ENCODE peak calls at places on chromosome 16, in six cellular contexts. One of them, this sample, is unnamed.
A peak's percentile ranks its signal among the peaks of the same experiment; 100 is the strongest.

GRCh38 chr16:62516001-62516400 is 479.8 kb upstream of the CDH8 start:
- DNase-seq in DND-41: no peak
- DNase-seq in upper lobe of right lung: no peak
- DNase-seq in psoas muscle: no peak
- DNase-seq in HCT116: no peak
- DNase-seq in H1: no peak
- DNase-seq in this sample: no peak

GRCh38 chr16:35745191-35745590 is 2285.8 kb downstream of the TP53TG3F start:
- DNase-seq in HCT116: no peak
- DNase-seq in psoas muscle: no peak
- DNase-seq in DND-41: no peak
- DNase-seq in H1: no peak
- DNase-seq in upper lobe of right lung: no peak
- DNase-seq in this sample: no peak

GRCh38 chr16:83939266-83939856 is 13.7 kb upstream of the OSGIN1 start:
- DNase-seq in H1: no peak
- DNase-seq in HCT116: no peak
- DNase-seq in psoas muscle: no peak
- DNase-seq in upper lobe of right lung: no peak
- DNase-seq in DND-41: no peak
- DNase-seq in this sample: no peak

GRCh38 chr16:23452572-23453337 is at the start of gene COG7:
- DNase-seq in upper lobe of right lung: peak; percentile 95
- DNase-seq in DND-41: peak; percentile 87
- DNase-seq in psoas muscle: peak; percentile 92
- DNase-seq in HCT116: peak; percentile 78
- DNase-seq in H1: peak; percentile 44
- DNase-seq in this sample: peak; percentile 57

GRCh38 chr16:55478827-55479559 is at the start of gene MMP2:
- DNase-seq in DND-41: no peak
- DNase-seq in upper lobe of right lung: peak; percentile 74
- DNase-seq in H1: peak; percentile 51
- DNase-seq in psoas muscle: peak; percentile 80
- DNase-seq in HCT116: no peak
- DNase-seq in this sample: no peak

GRCh38 chr16:58418601-58419000 is 26.3 kb downstream of the GINS3 start:
- DNase-seq in DND-41: no peak
- DNase-seq in upper lobe of right lung: no peak
- DNase-seq in psoas muscle: peak; percentile 29
- DNase-seq in HCT116: no peak
- DNase-seq in H1: no peak
- DNase-seq in this sample: no peak

GRCh38 chr16:11497851-11498289 is 88.8 kb downstream of the LITAF start:
- DNase-seq in psoas muscle: no peak
- DNase-seq in DND-41: peak; percentile 16
- DNase-seq in H1: no peak
- DNase-seq in HCT116: peak; percentile 92
- DNase-seq in upper lobe of right lung: no peak
- DNase-seq in this sample: no peak

GRCh38 chr16:27025581-27025980 is 41.1 kb upstream of the C16orf82 start:
- DNase-seq in psoas muscle: no peak
- DNase-seq in HCT116: peak; percentile 6
- DNase-seq in DND-41: no peak
- DNase-seq in H1: no peak
- DNase-seq in upper lobe of right lung: no peak
- DNase-seq in this sample: no peak

GRCh38 chr16:15866451-15866850 is 9.6 kb upstream of the MYH11 start:
- DNase-seq in psoas muscle: no peak
- DNase-seq in DND-41: no peak
- DNase-seq in HCT116: no peak
- DNase-seq in H1: no peak
- DNase-seq in upper lobe of right lung: no peak
- DNase-seq in this sample: no peak

GRCh38 chr16:27377666-27378485 is 24.1 kb upstream of the IL21R start:
- DNase-seq in DND-41: no peak
- DNase-seq in upper lobe of right lung: no peak
- DNase-seq in HCT116: no peak
- DNase-seq in psoas muscle: no peak
- DNase-seq in H1: no peak
- DNase-seq in this sample: no peak

GRCh38 chr16:79269211-79269863 is 331.2 kb downstream of the MAF start:
- DNase-seq in H1: no peak
- DNase-seq in HCT116: no peak
- DNase-seq in upper lobe of right lung: no peak
- DNase-seq in DND-41: peak; percentile 40
- DNase-seq in psoas muscle: no peak
- DNase-seq in this sample: no peak

GRCh38 chr16:14399397-14400284 is 230.4 kb downstream of the PARN start:
- DNase-seq in upper lobe of right lung: no peak
- DNase-seq in psoas muscle: peak; percentile 79
- DNase-seq in DND-41: no peak
- DNase-seq in HCT116: peak; percentile 48
- DNase-seq in H1: no peak
- DNase-seq in this sample: no peak

GRCh38 chr16:48381201-48381600 is 4.0 kb downstream of the SIAH1 start:
- DNase-seq in HCT116: no peak
- DNase-seq in psoas muscle: no peak
- DNase-seq in H1: no peak
- DNase-seq in upper lobe of right lung: no peak
- DNase-seq in DND-41: no peak
- DNase-seq in this sample: no peak

GRCh38 chr16:75758215-75758614 is 31.9 kb upstream of the CPHXL start:
- DNase-seq in H1: no peak
- DNase-seq in psoas muscle: no peak
- DNase-seq in DND-41: no peak
- DNase-seq in HCT116: no peak
- DNase-seq in upper lobe of right lung: no peak
- DNase-seq in this sample: no peak

GRCh38 chr16:58792188-58792587 is 58.1 kb upstream of the GOT2 start:
- DNase-seq in H1: no peak
- DNase-seq in psoas muscle: no peak
- DNase-seq in DND-41: no peak
- DNase-seq in upper lobe of right lung: no peak
- DNase-seq in HCT116: no peak
- DNase-seq in this sample: no peak

GRCh38 chr16:85649978-85650863 is 37.1 kb downstream of the GSE1 start:
- DNase-seq in HCT116: no peak
- DNase-seq in upper lobe of right lung: no peak
- DNase-seq in psoas muscle: no peak
- DNase-seq in DND-41: no peak
- DNase-seq in H1: no peak
- DNase-seq in this sample: no peak

GRCh38 chr16:12086861-12087260 is 110.3 kb downstream of the SNX29 start:
- DNase-seq in psoas muscle: no peak
- DNase-seq in HCT116: no peak
- DNase-seq in DND-41: no peak
- DNase-seq in H1: no peak
- DNase-seq in upper lobe of right lung: no peak
- DNase-seq in this sample: no peak

GRCh38 chr16:4521971-4522623 is 16.5 kb downstream of the CDIP1 start:
- DNase-seq in upper lobe of right lung: no peak
- DNase-seq in HCT116: no peak
- DNase-seq in H1: no peak
- DNase-seq in DND-41: no peak
- DNase-seq in psoas muscle: peak; percentile 47
- DNase-seq in this sample: no peak

GRCh38 chr16:17251496-17251895 is 219.3 kb downstream of the XYLT1 start:
- DNase-seq in H1: no peak
- DNase-seq in psoas muscle: no peak
- DNase-seq in HCT116: no peak
- DNase-seq in upper lobe of right lung: no peak
- DNase-seq in DND-41: no peak
- DNase-seq in this sample: no peak

GRCh38 chr16:74677868-74678267 is 11.2 kb upstream of the RFWD3 start:
- DNase-seq in HCT116: no peak
- DNase-seq in upper lobe of right lung: no peak
- DNase-seq in psoas muscle: no peak
- DNase-seq in H1: no peak
- DNase-seq in DND-41: no peak
- DNase-seq in this sample: no peak
- H3K4me3 ChIP-seq in HCT116: no peak overlapping the region
- H3K4me3 ChIP-seq in upper lobe of right lung: no peak overlapping the region
- H3K4me3 ChIP-seq in psoas muscle: no peak overlapping the region
- H3K4me3 ChIP-seq in H1: no peak overlapping the region
- H3K4me3 ChIP-seq in DND-41: no peak overlapping the region
- H3K4me3 ChIP-seq in this sample: no peak overlapping the region

DNA sequence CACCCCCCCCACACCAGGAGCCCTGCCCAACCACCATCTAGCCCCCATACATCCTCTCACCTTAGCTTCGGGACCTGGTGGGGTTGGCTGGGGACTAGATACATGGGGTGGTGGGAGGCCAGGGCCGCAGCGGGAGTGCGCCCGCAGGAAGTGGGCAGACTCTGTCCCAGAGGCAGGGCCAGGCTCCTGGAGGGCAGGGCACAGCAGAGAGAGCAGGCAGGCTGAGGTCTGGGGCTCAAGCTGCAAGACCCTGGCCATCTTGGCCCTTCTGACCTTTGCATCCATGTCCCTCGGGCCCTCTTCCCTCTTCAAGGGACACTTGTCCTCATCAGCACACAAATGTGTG is 2.7 kb downstream of the ENKD1 start:
- DNase-seq in DND-41: no peak
- DNase-seq in psoas muscle: no peak
- DNase-seq in H1: no peak
- DNase-seq in HCT116: no peak
- DNase-seq in upper lobe of right lung: no peak
- DNase-seq in this sample: no peak
- TF ChIP-seq CTCF in DND-41: no peak
- TF ChIP-seq CTCF in psoas muscle: no peak
- TF ChIP-seq CTCF in H1: no peak
- TF ChIP-seq CTCF in HCT116: no peak
- TF ChIP-seq CTCF in upper lobe of right lung: no peak
- TF ChIP-seq CTCF in this sample: no peak

DNA sequence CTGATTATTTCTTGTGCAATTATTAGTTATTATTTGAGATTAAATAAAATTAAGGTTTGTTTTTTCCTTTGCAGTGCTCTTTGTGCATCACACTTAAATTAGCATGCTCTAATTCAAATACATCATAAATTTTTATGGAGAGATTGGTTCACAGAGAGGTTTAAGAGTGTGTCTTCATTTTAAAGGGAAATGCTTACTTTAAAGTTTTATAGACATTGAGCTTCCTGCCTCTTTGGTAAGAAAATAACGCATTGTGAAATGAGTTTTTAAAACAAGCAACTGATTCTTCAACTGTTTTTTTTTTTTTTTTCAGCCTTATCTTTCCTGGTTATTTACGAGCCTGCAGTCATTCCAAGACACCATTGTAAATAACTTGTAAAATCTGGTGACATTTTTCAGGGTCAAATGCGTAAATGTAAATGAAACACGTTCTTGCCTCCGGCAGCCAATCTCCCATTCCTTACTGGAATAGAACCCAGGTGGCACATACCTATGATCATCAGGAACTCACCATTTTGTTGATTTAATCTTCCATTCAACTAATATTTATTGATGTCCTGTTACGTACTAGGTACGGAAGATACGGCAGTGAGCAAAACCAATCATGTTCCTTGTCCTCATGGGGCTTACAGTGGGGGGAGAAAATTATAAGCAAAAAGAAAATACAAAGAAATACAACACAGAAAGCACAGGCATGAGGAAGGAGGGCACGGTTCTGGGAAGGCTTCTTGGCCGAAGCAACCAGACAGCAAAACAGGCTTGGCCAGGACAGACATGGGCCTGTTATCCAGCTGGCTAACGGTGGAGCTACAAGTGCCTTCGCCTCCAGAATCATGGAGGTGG is 33.2 kb upstream of the CDYL2 start:
- DNase-seq in DND-41: no peak
- DNase-seq in upper lobe of right lung: no peak
- DNase-seq in H1: no peak
- DNase-seq in HCT116: no peak
- DNase-seq in psoas muscle: no peak
- DNase-seq in this sample: peak; percentile 99
- H3K4me3 ChIP-seq in DND-41: no peak overlapping the region
- H3K4me3 ChIP-seq in upper lobe of right lung: no peak overlapping the region
- H3K4me3 ChIP-seq in H1: no peak overlapping the region
- H3K4me3 ChIP-seq in HCT116: no peak overlapping the region
- H3K4me3 ChIP-seq in psoas muscle: no peak overlapping the region
- H3K4me3 ChIP-seq in this sample: no peak overlapping the region

GRCh38 chr16:82631701-82632685 is 5.2 kb downstream of the CDH13 start:
- DNase-seq in upper lobe of right lung: no peak
- DNase-seq in DND-41: no peak
- DNase-seq in psoas muscle: peak; percentile 20
- DNase-seq in H1: no peak
- DNase-seq in HCT116: no peak
- DNase-seq in this sample: no peak
- TF ChIP-seq CTCF in upper lobe of right lung: peak; percentile 15
- TF ChIP-seq CTCF in DND-41: peak; percentile 53
- TF ChIP-seq CTCF in psoas muscle: peak; percentile 29
- TF ChIP-seq CTCF in H1: peak; percentile 80
- TF ChIP-seq CTCF in HCT116: peak; percentile 53
- TF ChIP-seq CTCF in this sample: peak; percentile 56

GRCh38 chr16:87317766-87318121 is 552 bp upstream of the C16orf95 start:
- DNase-seq in H1: no peak
- DNase-seq in psoas muscle: peak; percentile 57
- DNase-seq in upper lobe of right lung: peak; percentile 80
- DNase-seq in HCT116: no peak
- DNase-seq in DND-41: peak; percentile 54
- DNase-seq in this sample: peak; percentile 4
- H3K4me3 ChIP-seq in H1: peak overlapping the region; percentile 92
- H3K4me3 ChIP-seq in psoas muscle: peak overlapping the region; percentile 100
- H3K4me3 ChIP-seq in upper lobe of right lung: peak overlapping the region; percentile 100
- H3K4me3 ChIP-seq in HCT116: peak overlapping the region; percentile 99
- H3K4me3 ChIP-seq in DND-41: peak overlapping the region; percentile 87
- H3K4me3 ChIP-seq in this sample: peak overlapping the region; percentile 97

DNA sequence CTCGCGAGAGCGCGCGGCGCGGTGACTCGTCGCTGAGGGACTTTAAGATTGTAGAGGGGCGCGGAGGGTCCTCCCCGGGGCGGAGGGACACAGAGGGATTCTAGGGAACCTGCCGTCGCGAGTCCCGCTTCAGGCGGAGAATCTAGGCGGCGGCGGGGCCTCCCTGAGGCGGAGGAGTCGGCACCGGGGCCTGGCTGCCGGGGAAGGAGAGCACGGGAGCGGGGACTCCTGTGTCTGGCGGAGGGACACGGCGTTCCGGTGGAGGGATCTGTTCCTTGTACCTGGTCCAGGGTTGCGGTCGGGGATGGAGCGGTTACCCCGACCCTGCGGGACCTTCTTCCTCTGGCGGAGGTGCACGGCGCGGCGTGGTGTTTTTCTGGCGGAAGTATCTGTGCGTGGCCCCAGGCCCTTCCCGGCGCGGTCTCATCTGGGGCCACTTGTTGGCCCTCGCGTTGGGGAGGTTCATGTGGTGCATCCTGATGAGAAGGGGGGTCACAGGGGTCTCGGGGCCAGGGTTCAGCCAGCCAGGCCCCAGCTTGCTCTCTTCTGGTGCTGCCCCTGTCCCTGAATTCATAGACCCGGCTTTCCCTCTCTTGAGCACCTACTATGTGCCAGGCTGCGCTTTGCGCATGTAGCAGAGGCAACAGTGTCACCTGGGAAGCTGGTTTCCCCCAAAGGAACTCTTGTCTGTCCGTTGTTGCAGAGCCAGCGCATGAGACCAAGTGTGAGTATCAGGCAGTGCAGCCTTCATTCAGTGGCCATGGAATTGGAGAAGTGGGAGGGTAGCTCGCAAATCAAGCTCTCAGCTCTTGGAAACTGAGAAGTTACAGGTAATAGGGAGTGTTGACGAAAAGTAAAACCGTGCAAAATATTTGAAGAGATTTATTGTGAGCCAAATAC is 561 bp upstream of the ZKSCAN2 start:
- DNase-seq in upper lobe of right lung: peak; percentile 93
- DNase-seq in H1: peak; percentile 60
- DNase-seq in psoas muscle: peak; percentile 86
- DNase-seq in HCT116: peak; percentile 92
- DNase-seq in DND-41: peak; percentile 93
- DNase-seq in this sample: peak; percentile 88
- TF ChIP-seq CTCF in upper lobe of right lung: no peak
- TF ChIP-seq CTCF in H1: no peak
- TF ChIP-seq CTCF in psoas muscle: no peak
- TF ChIP-seq CTCF in HCT116: no peak
- TF ChIP-seq CTCF in DND-41: no peak
- TF ChIP-seq CTCF in this sample: no peak